ENCODE peak calls at places on chromosome 1, in four cellular contexts. Q is fibroblast of pulmonary artery, N is sciatic nerve, J is H7. G is an unnamed sample.

GRCh38 chr1:110464340-110464739 is 13.4 kb downstream of the PROK1 start:
- DNase-seq in N (no peak), Q (peak; percentile 68), J (no peak), G (no peak)

GRCh38 chr1:52365091-52365745 is 787 bp downstream of the CC2D1B start:
- DNase-seq in Q (peak; percentile 60), J (peak; percentile 72), N (peak; percentile 72), G (no peak)

GRCh38 chr1:96596226-96596625 is 125.4 kb upstream of the PTBP2 start:
- DNase-seq in J (peak; percentile 65), Q (peak; percentile 45), N (no peak), G (no peak)

GRCh38 chr1:182003953-182004586 is 57.4 kb downstream of the ZNF648 start:
- DNase-seq in Q (no peak), N (no peak), J (peak; percentile 18), G (no peak)

GRCh38 chr1:115189814-115190541 is 100.7 kb upstream of the TSPAN2 start:
- DNase-seq in Q (peak; percentile 71), J (no peak), N (no peak), G (no peak)

GRCh38 chr1:95321516-95321915 is 87.5 kb downstream of the RWDD3 start:
- DNase-seq in N (no peak), J (no peak), Q (no peak), G (no peak)

GRCh38 chr1:219585837-219586465 is 27.0 kb downstream of the ZC3H11B start:
- DNase-seq in Q (no peak), J (no peak), N (no peak), G (no peak)

GRCh38 chr1:20143734-20144565 is 4.8 kb downstream of the PLA2G2F start:
- DNase-seq in N (no peak), Q (no peak), J (peak; percentile 30), G (no peak)

GRCh38 chr1:68496680-68497357 is at the start of gene DEPDC1:
- DNase-seq in J (peak; percentile 93), Q (peak; percentile 94), N (peak; percentile 96), G (peak; percentile 98)

GRCh38 chr1:45569962-45570581 is 13.8 kb upstream of the NASP start:
- DNase-seq in J (peak; percentile 76), Q (peak; percentile 87), N (peak; percentile 84), G (no peak)

GRCh38 chr1:41387667-41388091 is 26.4 kb downstream of the FOXO6 start:
- DNase-seq in Q (peak; percentile 74), N (peak; percentile 85), J (peak; percentile 95), G (no peak)

GRCh38 chr1:44747878-44748277 is 8.2 kb downstream of the KIF2C start:
- DNase-seq in J (no peak), N (no peak), Q (no peak), G (no peak)